ENCODE peak calls at places on chromosomes 3 and 15, in eight cellular contexts. R, J, A, H, O, D, C and M are unnamed samples.

GRCh38 chr3:17195856-17196604 is 311.3 kb downstream of the PLCL2 start:
- DNase-seq in R (no peak), J (peak; percentile 25), A (no peak), H (no peak), O (no peak), D (no peak), C (peak; percentile 25), M (no peak)

GRCh38 chr3:119588112-119588511 is 8.8 kb downstream of the ADPRH start:
- DNase-seq in R (no peak), J (no peak), A (peak; percentile 53), H (peak; percentile 26), O (no peak), D (peak; percentile 52), C (no peak), M (peak; percentile 45)

GRCh38 chr3:33218446-33219174 is at the start of gene SUSD5:
- DNase-seq in R (no peak), J (peak; percentile 72), A (no peak), H (peak; percentile 45), O (no peak), D (peak; percentile 19), C (peak; percentile 81), M (no peak)

GRCh38 chr15:33729648-33730047 is 238.6 kb upstream of the CHRM5 start:
- DNase-seq in R (no peak), J (peak; percentile 15), A (no peak), H (peak; percentile 17), O (no peak), D (no peak), C (peak; percentile 34), M (no peak)

GRCh38 chr3:8266679-8267267 is 234.8 kb upstream of the LMCD1 start:
- DNase-seq in R (no peak), J (peak; percentile 65), A (no peak), H (no peak), O (no peak), D (no peak), C (peak; percentile 17), M (no peak)

GRCh38 chr3:72306800-72307341 is 521.9 kb upstream of the PROK2 start:
- DNase-seq in R (peak; percentile 54), J (peak; percentile 27), A (no peak), H (no peak), O (peak; percentile 92), D (no peak), C (peak; percentile 41), M (no peak)

GRCh38 chr3:5388091-5388490 is 200.6 kb downstream of the EDEM1 start:
- DNase-seq in R (no peak), J (no peak), A (no peak), H (no peak), O (no peak), D (no peak), C (no peak), M (no peak)

GRCh38 chr3:137100326-137100725 is 142.5 kb downstream of the IL20RB start:
- DNase-seq in R (no peak), J (no peak), A (no peak), H (no peak), O (no peak), D (no peak), C (no peak), M (no peak)

GRCh38 chr3:134370611-134371451 is 3.4 kb downstream of the AMOTL2 start:
- DNase-seq in R (no peak), J (no peak), A (no peak), H (peak; percentile 90), O (no peak), D (no peak), C (no peak), M (no peak)

GRCh38 chr15:92654662-92655061 is 913 bp downstream of the FAM174B start:
- DNase-seq in R (no peak), J (no peak), A (no peak), H (peak; percentile 44), O (no peak), D (no peak), C (no peak), M (no peak)

GRCh38 chr15:92655178-92655995 is at the start of gene FAM174B:
- DNase-seq in R (no peak), J (peak; percentile 57), A (peak; percentile 21), H (peak; percentile 72), O (peak; percentile 56), D (peak; percentile 60), C (peak; percentile 84), M (peak; percentile 32)

GRCh38 chr15:92652576-92652966 is 3.0 kb downstream of the FAM174B start:
- DNase-seq in R (no peak), J (no peak), A (no peak), H (no peak), O (no peak), D (no peak), C (no peak), M (no peak)

GRCh38 chr15:92653366-92653765 is 2.2 kb downstream of the FAM174B start:
- DNase-seq in R (no peak), J (no peak), A (no peak), H (no peak), O (no peak), D (no peak), C (no peak), M (no peak)

GRCh38 chr15:92653836-92654524 is 1.6 kb downstream of the FAM174B start:
- DNase-seq in R (no peak), J (peak; percentile 6), A (no peak), H (peak; percentile 90), O (peak; percentile 85), D (no peak), C (no peak), M (peak; percentile 83)
- TF ChIP-seq CTCF in R (no peak), J (no peak), A (no peak), H (no peak), O (peak; percentile 13), D (no peak), C (no peak), M (no peak)

GRCh38 chr3:142029052-142029642 is 120.2 kb downstream of the TFDP2 start:
- DNase-seq in R (no peak), J (no peak), A (no peak), H (peak; percentile 13), O (no peak), D (no peak), C (no peak), M (no peak)

GRCh38 chr3:142029791-142030190 is 119.6 kb downstream of the TFDP2 start:
- DNase-seq in R (no peak), J (no peak), A (no peak), H (no peak), O (no peak), D (no peak), C (no peak), M (no peak)

GRCh38 chr3:142027713-142028112 is 121.6 kb downstream of the TFDP2 start:
- DNase-seq in R (no peak), J (peak; percentile 58), A (no peak), H (peak; percentile 24), O (peak; percentile 40), D (no peak), C (peak; percentile 49), M (no peak)

GRCh38 chr3:142027295-142027694 is 122.0 kb downstream of the TFDP2 start:
- DNase-seq in R (no peak), J (peak; percentile 18), A (no peak), H (no peak), O (no peak), D (no peak), C (peak; percentile 43), M (no peak)

DNA sequence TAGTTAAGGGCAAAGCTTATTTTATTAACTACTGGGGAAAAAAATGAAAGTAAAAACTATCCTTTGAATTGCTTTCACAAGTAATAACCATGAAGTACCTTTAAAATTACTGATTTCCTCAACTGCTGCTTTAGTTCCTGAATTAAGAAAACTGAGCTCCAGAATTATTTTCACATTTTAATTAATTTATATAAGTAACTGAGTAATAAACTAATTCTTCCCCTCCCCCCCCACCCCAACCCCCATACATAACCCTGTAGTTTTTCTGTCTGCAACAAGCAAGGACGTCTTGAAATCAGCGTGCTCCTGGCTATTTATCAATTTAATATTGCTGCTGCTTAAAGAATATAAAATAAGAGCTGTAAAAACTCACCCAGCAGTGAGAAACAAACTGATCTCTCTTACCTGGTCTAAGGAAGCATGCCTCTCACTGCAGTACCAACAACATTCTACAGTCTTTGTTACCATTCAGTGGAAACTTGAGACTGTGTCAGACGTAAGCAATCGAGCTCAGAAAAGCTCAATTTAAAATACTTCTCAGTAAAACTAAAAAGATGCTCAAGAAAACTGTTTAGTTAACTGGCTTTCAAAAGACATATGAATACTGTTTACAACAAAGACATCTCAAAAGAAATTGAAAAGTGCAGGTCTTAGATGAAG is 121.0 kb downstream of the TFDP2 start:
- DNase-seq in R (peak; percentile 34), J (peak; percentile 92), A (peak; percentile 58), H (peak; percentile 29), O (peak; percentile 59), D (no peak), C (peak; percentile 95), M (peak; percentile 38)
- TF ChIP-seq CTCF in R (peak; percentile 29), J (no peak), A (peak; percentile 20), H (peak; percentile 20), O (peak; percentile 14), D (peak; percentile 40), C (no peak), M (peak; percentile 47)

DNA sequence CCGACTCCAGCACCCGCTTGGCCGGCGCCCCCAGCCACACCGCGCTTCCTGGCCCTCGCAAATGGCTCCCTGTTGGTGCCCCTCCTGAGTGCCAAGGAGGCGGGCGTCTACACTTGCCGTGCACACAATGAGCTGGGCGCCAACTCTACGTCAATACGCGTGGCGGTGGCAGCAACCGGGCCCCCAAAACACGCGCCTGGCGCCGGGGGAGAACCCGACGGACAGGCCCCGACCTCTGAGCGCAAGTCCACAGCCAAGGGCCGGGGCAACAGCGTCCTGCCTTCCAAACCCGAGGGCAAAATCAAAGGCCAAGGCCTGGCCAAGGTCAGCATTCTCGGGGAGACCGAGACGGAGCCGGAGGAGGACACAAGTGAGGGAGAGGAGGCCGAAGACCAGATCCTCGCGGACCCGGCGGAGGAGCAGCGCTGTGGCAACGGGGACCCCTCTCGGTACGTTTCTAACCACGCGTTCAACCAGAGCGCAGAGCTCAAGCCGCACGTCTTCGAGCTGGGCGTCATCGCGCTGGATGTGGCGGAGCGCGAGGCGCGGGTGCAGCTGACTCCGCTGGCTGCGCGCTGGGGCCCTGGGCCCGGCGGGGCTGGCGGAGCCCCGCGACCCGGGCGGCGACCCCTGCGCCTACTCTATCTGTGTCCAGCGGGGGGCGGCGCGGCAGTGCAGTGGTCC is 3.5 kb downstream of the ISLR2 start:
- DNase-seq in R (no peak), J (no peak), A (no peak), H (no peak), O (no peak), D (no peak), C (peak; percentile 74), M (no peak)
- TF ChIP-seq CTCF in R (no peak), J (no peak), A (no peak), H (no peak), O (no peak), D (no peak), C (no peak), M (no peak)

GRCh38 chr15:61197187-61197586 is 31.9 kb downstream of the RORA start:
- DNase-seq in R (no peak), J (no peak), A (no peak), H (no peak), O (no peak), D (no peak), C (no peak), M (no peak)

GRCh38 chr15:61198722-61199121 is 30.4 kb downstream of the RORA start:
- DNase-seq in R (no peak), J (no peak), A (no peak), H (no peak), O (no peak), D (no peak), C (peak; percentile 45), M (no peak)

GRCh38 chr15:61196156-61196555 is 32.9 kb downstream of the RORA start:
- DNase-seq in R (no peak), J (no peak), A (no peak), H (no peak), O (no peak), D (no peak), C (no peak), M (no peak)

GRCh38 chr15:61196711-61197110 is 32.4 kb downstream of the RORA start:
- DNase-seq in R (no peak), J (no peak), A (no peak), H (no peak), O (no peak), D (no peak), C (no peak), M (no peak)

GRCh38 chr15:61195116-61196002 is 33.7 kb downstream of the RORA start:
- DNase-seq in R (no peak), J (peak; percentile 29), A (no peak), H (no peak), O (no peak), D (no peak), C (peak; percentile 72), M (peak; percentile 12)
- TF ChIP-seq CTCF in R (peak; percentile 52), J (peak; percentile 85), A (peak; percentile 61), H (peak; percentile 29), O (peak; percentile 35), D (peak; percentile 67), C (peak; percentile 67), M (peak; percentile 63)